ENCODE peak calls at places on chromosome 9, in eight cellular contexts. One of them, this sample, is unnamed.

GRCh38 chr9:121767176-121767769 is 115.8 kb downstream of the DAB2IP start:
- DNase-seq in uterus: no peak
- DNase-seq in WTC11: no peak
- DNase-seq in neural crest cell: no peak
- DNase-seq in AG04450: no peak
- DNase-seq in heart right ventricle: no peak
- DNase-seq in left ventricle myocardium inferior: no peak
- DNase-seq in cardiac muscle cell: no peak
- DNase-seq in this sample: no peak

GRCh38 chr9:129669141-129669718 is 3.8 kb downstream of the PRRX2 start:
- DNase-seq in uterus: no peak
- DNase-seq in WTC11: no peak
- DNase-seq in neural crest cell: no peak
- DNase-seq in AG04450: peak
- DNase-seq in heart right ventricle: no peak
- DNase-seq in left ventricle myocardium inferior: no peak
- DNase-seq in cardiac muscle cell: no peak
- DNase-seq in this sample: no peak

GRCh38 chr9:133995012-133995896 is 3.1 kb upstream of the VAV2 start:
- DNase-seq in uterus: no peak
- DNase-seq in WTC11: peak
- DNase-seq in neural crest cell: no peak
- DNase-seq in AG04450: no peak
- DNase-seq in heart right ventricle: no peak
- DNase-seq in left ventricle myocardium inferior: no peak
- DNase-seq in cardiac muscle cell: no peak
- DNase-seq in this sample: no peak

GRCh38 chr9:27548055-27548741 is 18.6 kb upstream of the MOB3B start:
- DNase-seq in uterus: no peak
- DNase-seq in WTC11: no peak
- DNase-seq in neural crest cell: no peak
- DNase-seq in AG04450: no peak
- DNase-seq in heart right ventricle: no peak
- DNase-seq in left ventricle myocardium inferior: no peak
- DNase-seq in cardiac muscle cell: peak
- DNase-seq in this sample: no peak

GRCh38 chr9:818958-819357 is 22.5 kb upstream of the DMRT1 start:
- DNase-seq in uterus: peak
- DNase-seq in WTC11: no peak
- DNase-seq in neural crest cell: no peak
- DNase-seq in AG04450: no peak
- DNase-seq in heart right ventricle: no peak
- DNase-seq in left ventricle myocardium inferior: no peak
- DNase-seq in cardiac muscle cell: no peak
- DNase-seq in this sample: no peak

GRCh38 chr9:110334183-110334582 is 3.5 kb downstream of the TXNDC8 start:
- DNase-seq in uterus: no peak
- DNase-seq in WTC11: no peak
- DNase-seq in neural crest cell: no peak
- DNase-seq in AG04450: no peak
- DNase-seq in heart right ventricle: no peak
- DNase-seq in left ventricle myocardium inferior: no peak
- DNase-seq in cardiac muscle cell: no peak
- DNase-seq in this sample: no peak

GRCh38 chr9:37392272-37392671 is 30.2 kb upstream of the GRHPR start:
- DNase-seq in uterus: no peak
- DNase-seq in WTC11: no peak
- DNase-seq in neural crest cell: no peak
- DNase-seq in AG04450: no peak
- DNase-seq in heart right ventricle: no peak
- DNase-seq in left ventricle myocardium inferior: no peak
- DNase-seq in cardiac muscle cell: no peak
- DNase-seq in this sample: no peak

GRCh38 chr9:134306583-134307222 is 19.6 kb upstream of the RXRA start:
- DNase-seq in uterus: no peak
- DNase-seq in WTC11: no peak
- DNase-seq in neural crest cell: no peak
- DNase-seq in AG04450: no peak
- DNase-seq in heart right ventricle: peak
- DNase-seq in left ventricle myocardium inferior: peak
- DNase-seq in cardiac muscle cell: no peak
- DNase-seq in this sample: no peak

GRCh38 chr9:105449081-105449480 is 1.2 kb downstream of the FSD1L start:
- DNase-seq in uterus: no peak
- DNase-seq in WTC11: no peak
- DNase-seq in neural crest cell: no peak
- DNase-seq in AG04450: no peak
- DNase-seq in heart right ventricle: no peak
- DNase-seq in left ventricle myocardium inferior: no peak
- DNase-seq in cardiac muscle cell: no peak
- DNase-seq in this sample: no peak

GRCh38 chr9:107807183-107807582 is 317.6 kb upstream of the KLF4 start:
- DNase-seq in uterus: no peak
- DNase-seq in WTC11: no peak
- DNase-seq in neural crest cell: no peak
- DNase-seq in AG04450: no peak
- DNase-seq in heart right ventricle: no peak
- DNase-seq in left ventricle myocardium inferior: no peak
- DNase-seq in cardiac muscle cell: no peak
- DNase-seq in this sample: no peak

GRCh38 chr9:86064220-86064619 is 35.1 kb downstream of the GOLM1 start:
- DNase-seq in uterus: no peak
- DNase-seq in WTC11: no peak
- DNase-seq in neural crest cell: no peak
- DNase-seq in AG04450: no peak
- DNase-seq in heart right ventricle: no peak
- DNase-seq in left ventricle myocardium inferior: no peak
- DNase-seq in cardiac muscle cell: no peak
- DNase-seq in this sample: no peak

GRCh38 chr9:110093871-110094270 is 114.1 kb downstream of the C9orf152 start:
- DNase-seq in uterus: no peak
- DNase-seq in WTC11: no peak
- DNase-seq in neural crest cell: no peak
- DNase-seq in AG04450: no peak
- DNase-seq in heart right ventricle: no peak
- DNase-seq in left ventricle myocardium inferior: no peak
- DNase-seq in cardiac muscle cell: no peak
- DNase-seq in this sample: no peak

GRCh38 chr9:124532897-124533296 is 25.7 kb upstream of the NR5A1 start:
- DNase-seq in uterus: no peak
- DNase-seq in WTC11: no peak
- DNase-seq in neural crest cell: no peak
- DNase-seq in AG04450: no peak
- DNase-seq in heart right ventricle: no peak
- DNase-seq in left ventricle myocardium inferior: no peak
- DNase-seq in cardiac muscle cell: no peak
- DNase-seq in this sample: no peak

GRCh38 chr9:30711591-30711990 is 1672.9 kb upstream of the ACO1 start:
- DNase-seq in uterus: no peak
- DNase-seq in WTC11: no peak
- DNase-seq in neural crest cell: no peak
- DNase-seq in AG04450: no peak
- DNase-seq in heart right ventricle: no peak
- DNase-seq in left ventricle myocardium inferior: no peak
- DNase-seq in cardiac muscle cell: no peak
- DNase-seq in this sample: no peak

GRCh38 chr9:112348257-112348992 is 15.0 kb upstream of the PTBP3 start:
- DNase-seq in uterus: peak
- DNase-seq in WTC11: peak
- DNase-seq in neural crest cell: peak
- DNase-seq in AG04450: no peak
- DNase-seq in heart right ventricle: peak
- DNase-seq in left ventricle myocardium inferior: peak
- DNase-seq in cardiac muscle cell: peak
- DNase-seq in this sample: no peak

GRCh38 chr9:124676159-124676551 is 95.0 kb downstream of the NR6A1 start:
- DNase-seq in uterus: no peak
- DNase-seq in WTC11: no peak
- DNase-seq in neural crest cell: no peak
- DNase-seq in AG04450: no peak
- DNase-seq in heart right ventricle: no peak
- DNase-seq in left ventricle myocardium inferior: no peak
- DNase-seq in cardiac muscle cell: no peak
- DNase-seq in this sample: no peak

DNA sequence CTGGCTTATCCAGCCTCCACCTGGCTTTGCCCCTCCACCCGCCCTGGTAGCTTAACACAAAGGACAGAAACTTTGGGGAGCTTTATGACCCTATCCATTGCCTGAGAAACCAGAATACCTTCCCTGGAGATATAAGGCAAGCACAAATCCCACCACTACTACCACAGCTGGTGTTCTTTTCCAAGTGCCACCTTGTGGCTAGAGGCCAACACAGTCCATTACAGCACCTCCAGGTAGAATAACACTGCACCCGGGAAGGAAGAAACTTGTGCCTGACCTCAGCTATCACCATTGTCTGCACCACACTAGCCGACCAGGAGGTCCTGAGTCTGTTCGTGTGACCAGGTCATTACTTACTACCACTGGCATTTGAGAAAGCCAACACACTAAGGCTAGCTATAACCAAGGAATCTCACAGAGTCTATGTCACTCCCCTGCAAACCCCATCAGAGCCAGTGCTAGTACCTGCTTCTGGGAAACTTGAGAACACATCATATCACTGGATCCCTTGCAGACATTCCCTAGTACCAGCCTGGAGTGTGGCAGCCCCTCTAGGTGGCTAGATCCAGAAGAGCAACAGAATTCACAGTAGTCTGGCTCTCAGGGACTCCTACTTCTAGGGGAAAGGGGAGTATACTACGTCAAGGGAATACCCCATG is 74.0 kb upstream of the RUSC2 start:
- DNase-seq in uterus: no peak
- DNase-seq in WTC11: peak
- DNase-seq in neural crest cell: no peak
- DNase-seq in AG04450: no peak
- DNase-seq in heart right ventricle: no peak
- DNase-seq in left ventricle myocardium inferior: no peak
- DNase-seq in cardiac muscle cell: peak
- DNase-seq in this sample: no peak
- TF ChIP-seq CTCF in uterus: no peak
- TF ChIP-seq CTCF in WTC11: no peak
- TF ChIP-seq CTCF in neural crest cell: no peak
- TF ChIP-seq CTCF in AG04450: no peak
- TF ChIP-seq CTCF in heart right ventricle: no peak
- TF ChIP-seq CTCF in left ventricle myocardium inferior: no peak
- TF ChIP-seq CTCF in cardiac muscle cell: no peak
- TF ChIP-seq CTCF in this sample: no peak

DNA sequence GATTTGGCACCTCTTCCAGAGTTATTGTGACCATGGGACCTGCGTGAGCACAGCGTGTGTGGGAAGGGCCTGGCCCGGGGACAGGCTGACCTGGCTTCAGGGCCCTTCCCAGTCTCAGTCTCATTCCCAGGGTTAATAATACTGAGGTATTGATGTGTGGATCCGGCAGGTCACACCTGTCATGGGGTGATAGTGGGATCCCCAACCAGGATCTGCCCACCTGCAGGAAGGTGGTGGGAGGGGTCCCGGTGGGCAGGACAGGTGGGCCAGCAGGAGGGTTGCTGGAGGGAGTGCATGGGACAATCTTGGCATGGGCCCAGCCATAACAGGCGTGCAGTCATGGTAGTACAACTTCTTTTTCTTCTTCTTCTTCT is 55.4 kb downstream of the COL15A1 start:
- DNase-seq in uterus: no peak
- DNase-seq in WTC11: no peak
- DNase-seq in neural crest cell: no peak
- DNase-seq in AG04450: no peak
- DNase-seq in heart right ventricle: no peak
- DNase-seq in left ventricle myocardium inferior: no peak
- DNase-seq in cardiac muscle cell: no peak
- DNase-seq in this sample: no peak
- TF ChIP-seq CTCF in uterus: no peak
- TF ChIP-seq CTCF in WTC11: peak
- TF ChIP-seq CTCF in neural crest cell: peak
- TF ChIP-seq CTCF in AG04450: no peak
- TF ChIP-seq CTCF in heart right ventricle: no peak
- TF ChIP-seq CTCF in left ventricle myocardium inferior: peak
- TF ChIP-seq CTCF in cardiac muscle cell: no peak
- TF ChIP-seq CTCF in this sample: no peak

GRCh38 chr9:19408693-19409405 is at the start of gene ACER2:
- DNase-seq in uterus: peak
- DNase-seq in WTC11: peak
- DNase-seq in neural crest cell: peak
- DNase-seq in AG04450: peak
- DNase-seq in heart right ventricle: peak
- DNase-seq in left ventricle myocardium inferior: peak
- DNase-seq in cardiac muscle cell: peak
- DNase-seq in this sample: peak

GRCh38 chr9:19404278-19405075 is 4.3 kb upstream of the ACER2 start:
- DNase-seq in uterus: no peak
- DNase-seq in WTC11: no peak
- DNase-seq in neural crest cell: no peak
- DNase-seq in AG04450: no peak
- DNase-seq in heart right ventricle: no peak
- DNase-seq in left ventricle myocardium inferior: no peak
- DNase-seq in cardiac muscle cell: no peak
- DNase-seq in this sample: no peak

GRCh38 chr9:19408316-19408692 is 505 bp upstream of the ACER2 start:
- DNase-seq in uterus: no peak
- DNase-seq in WTC11: peak
- DNase-seq in neural crest cell: no peak
- DNase-seq in AG04450: no peak
- DNase-seq in heart right ventricle: peak
- DNase-seq in left ventricle myocardium inferior: peak
- DNase-seq in cardiac muscle cell: no peak
- DNase-seq in this sample: no peak

GRCh38 chr9:19409406-19410194 is 791 bp downstream of the ACER2 start:
- DNase-seq in uterus: peak
- DNase-seq in WTC11: peak
- DNase-seq in neural crest cell: no peak
- DNase-seq in AG04450: no peak
- DNase-seq in heart right ventricle: peak
- DNase-seq in left ventricle myocardium inferior: peak
- DNase-seq in cardiac muscle cell: peak
- DNase-seq in this sample: no peak

DNA sequence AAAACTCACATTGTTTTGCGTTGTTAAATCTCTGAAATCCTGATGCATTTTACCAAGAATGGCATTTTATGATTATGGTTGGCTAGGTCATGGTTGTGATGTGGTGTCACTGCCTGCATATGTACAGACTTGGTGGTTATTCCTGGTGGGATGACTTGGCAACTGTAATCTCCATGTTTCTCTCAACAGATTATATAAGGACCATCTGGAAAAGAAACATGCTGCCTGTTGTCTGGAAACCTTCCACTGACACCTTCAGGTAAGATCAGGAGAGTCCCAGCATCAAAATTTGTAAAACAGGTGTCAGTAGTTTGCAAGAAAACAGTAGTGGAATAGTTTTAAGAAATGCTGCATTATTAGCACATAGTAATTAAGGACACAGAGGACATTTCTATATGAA is 3.0 kb upstream of the ACER2 start:
- DNase-seq in uterus: no peak
- DNase-seq in WTC11: no peak
- DNase-seq in neural crest cell: no peak
- DNase-seq in AG04450: no peak
- DNase-seq in heart right ventricle: no peak
- DNase-seq in left ventricle myocardium inferior: no peak
- DNase-seq in cardiac muscle cell: no peak
- DNase-seq in this sample: no peak
- TF ChIP-seq CTCF in uterus: no peak
- TF ChIP-seq CTCF in WTC11: no peak
- TF ChIP-seq CTCF in neural crest cell: no peak
- TF ChIP-seq CTCF in AG04450: no peak
- TF ChIP-seq CTCF in heart right ventricle: no peak
- TF ChIP-seq CTCF in left ventricle myocardium inferior: no peak
- TF ChIP-seq CTCF in cardiac muscle cell: no peak
- TF ChIP-seq CTCF in this sample: no peak

GRCh38 chr9:136372561-136373299 is 739 bp downstream of the CARD9 start:
- DNase-seq in uterus: peak
- DNase-seq in WTC11: peak
- DNase-seq in neural crest cell: peak
- DNase-seq in AG04450: peak
- DNase-seq in heart right ventricle: peak
- DNase-seq in left ventricle myocardium inferior: peak
- DNase-seq in cardiac muscle cell: peak
- DNase-seq in this sample: no peak
- TF ChIP-seq CTCF in uterus: no peak
- TF ChIP-seq CTCF in WTC11: no peak
- TF ChIP-seq CTCF in neural crest cell: peak
- TF ChIP-seq CTCF in AG04450: peak
- TF ChIP-seq CTCF in heart right ventricle: no peak
- TF ChIP-seq CTCF in left ventricle myocardium inferior: no peak
- TF ChIP-seq CTCF in cardiac muscle cell: peak
- TF ChIP-seq CTCF in this sample: no peak

This sample was measured in mesothelial cell of epicardium.